ENCODE peak calls at places on chromosomes 4 and X, in six cellular contexts. I is GM12865, R is spleen, D is hepatocyte, U is pancreas, N is NB4. Z is an unnamed sample.

GRCh38 chr4:111454961-111455360 is 690.3 kb upstream of the FAM241A start:
- DNase-seq in R (no peak), I (no peak), D (peak; percentile 13), N (no peak), U (no peak), Z (no peak)

GRCh38 chrX:48835524-48836329 is at the start of gene PCSK1N:
- DNase-seq in N (no peak), R (no peak), D (peak; percentile 62), I (no peak), U (no peak), Z (peak; percentile 9)

GRCh38 chrX:11789809-11790208 is 31.8 kb downstream of the MSL3 start:
- DNase-seq in R (no peak), D (no peak), I (peak; percentile 70), U (no peak), N (no peak), Z (no peak)

GRCh38 chr4:113635739-113636437 is 125.7 kb downstream of the CAMK2D start:
- DNase-seq in I (peak; percentile 9), R (no peak), N (no peak), D (no peak), U (no peak), Z (no peak)

GRCh38 chr4:32022071-32022470 is 1301.9 kb downstream of the PCDH7 start:
- DNase-seq in U (no peak), N (no peak), D (no peak), R (no peak), I (no peak), Z (no peak)

GRCh38 chr4:8844976-8845690 is 26.5 kb downstream of the HMX1 start:
- DNase-seq in D (no peak), R (peak; percentile 64), U (no peak), N (no peak), I (no peak), Z (no peak)

GRCh38 chr4:15920723-15921591 is 17.6 kb downstream of the FGFBP1 start:
- DNase-seq in R (no peak), N (no peak), I (no peak), D (peak; percentile 54), U (peak; percentile 16), Z (no peak)

GRCh38 chrX:133402042-133402453 is 13.2 kb downstream of the GPC4 start:
- DNase-seq in D (no peak), R (no peak), N (no peak), U (no peak), I (no peak), Z (no peak)

GRCh38 chr4:76745264-76745663 is 152.7 kb downstream of the SOWAHB start:
- DNase-seq in U (no peak), I (no peak), R (no peak), N (no peak), D (no peak), Z (no peak)

GRCh38 chr4:2267320-2267811 is 5.5 kb upstream of the MXD4 start:
- DNase-seq in D (no peak), U (no peak), N (no peak), R (no peak), I (no peak), Z (no peak)

GRCh38 chr4:2793578-2793919 is 664 bp downstream of the SH3BP2 start:
- DNase-seq in U (peak; percentile 52), N (peak; percentile 62), I (peak; percentile 11), R (peak; percentile 90), D (peak; percentile 63), Z (no peak)

GRCh38 chr4:150242820-150243458 is 164.7 kb downstream of the DCLK2 start:
- DNase-seq in R (no peak), U (peak; percentile 41), I (peak; percentile 22), N (peak; percentile 25), D (peak; percentile 48), Z (peak; percentile 61)

GRCh38 chrX:915427-916234 is 285.0 kb downstream of the SHOX start:
- DNase-seq in U (no peak), R (peak; percentile 69), I (no peak), D (no peak), N (no peak), Z (no peak)

GRCh38 chr4:168386002-168386401 is 67.5 kb upstream of the DDX60 start:
- DNase-seq in U (no peak), D (no peak), I (no peak), N (no peak), R (peak; percentile 23), Z (no peak)

GRCh38 chr4:153530284-153530995 is 64.3 kb downstream of the TMEM131L start:
- DNase-seq in N (no peak), U (no peak), I (peak; percentile 36), R (no peak), D (no peak), Z (no peak)

GRCh38 chrX:13487731-13488505 is 81.5 kb upstream of the EGFL6 start:
- DNase-seq in D (peak; percentile 85), R (no peak), N (peak; percentile 78), U (peak; percentile 48), I (peak; percentile 79), Z (peak; percentile 32)

GRCh38 chrX:150897371-150898319 is 823 bp downstream of the CD99L2 start:
- DNase-seq in I (peak; percentile 56), R (peak; percentile 85), D (peak; percentile 58), N (peak; percentile 43), U (peak; percentile 15), Z (peak; percentile 9)

GRCh38 chrX:6446588-6446987 is 88.3 kb downstream of the VCX3A start:
- DNase-seq in I (no peak), U (no peak), R (no peak), N (no peak), D (no peak), Z (no peak)

GRCh38 chr4:181661090-181661489 is 582.1 kb upstream of the TENM3 start:
- DNase-seq in U (no peak), I (no peak), N (no peak), D (no peak), R (no peak), Z (no peak)

GRCh38 chr4:109134268-109134667 is 168.2 kb downstream of the COL25A1 start:
- DNase-seq in U (no peak), I (no peak), D (no peak), R (no peak), N (no peak), Z (no peak)

GRCh38 chr4:30720021-30720655 is at the start of gene PCDH7:
- DNase-seq in N (peak; percentile 41), U (no peak), R (no peak), D (peak; percentile 66), I (no peak), Z (peak; percentile 25)

GRCh38 chrX:35115205-35115604 is 172.6 kb downstream of the FAM47B start:
- DNase-seq in R (no peak), U (no peak), N (no peak), D (no peak), I (no peak), Z (no peak)

GRCh38 chr4:101647710-101648034 is 142.9 kb upstream of the BANK1 start:
- DNase-seq in I (no peak), R (no peak), N (no peak), U (no peak), D (no peak), Z (no peak)

GRCh38 chrX:25131055-25131454 is 115.3 kb upstream of the ARX start:
- DNase-seq in R (no peak), N (no peak), I (no peak), D (no peak), U (no peak), Z (no peak)

GRCh38 chr4:66590488-66591215 is 920.4 kb upstream of the EPHA5 start:
- DNase-seq in R (no peak), I (no peak), U (no peak), D (no peak), N (no peak), Z (no peak)

GRCh38 chrX:40434947-40435346 is 145.8 kb upstream of the ATP6AP2 start:
- DNase-seq in U (no peak), I (no peak), D (peak; percentile 66), N (peak; percentile 34), R (no peak), Z (no peak)

GRCh38 chrX:75301060-75301459 is 27.2 kb downstream of the UPRT start:
- DNase-seq in I (no peak), N (no peak), D (no peak), R (no peak), U (no peak), Z (no peak)

GRCh38 chr4:142202404-142203332 is 566.3 kb downstream of the IL15 start:
- DNase-seq in D (no peak), I (peak; percentile 52), N (no peak), R (no peak), U (no peak), Z (no peak)

GRCh38 chr4:79232555-79232954 is 93.3 kb downstream of the NAA11 start:
- DNase-seq in N (no peak), D (no peak), I (no peak), R (no peak), U (no peak), Z (no peak)

DNA sequence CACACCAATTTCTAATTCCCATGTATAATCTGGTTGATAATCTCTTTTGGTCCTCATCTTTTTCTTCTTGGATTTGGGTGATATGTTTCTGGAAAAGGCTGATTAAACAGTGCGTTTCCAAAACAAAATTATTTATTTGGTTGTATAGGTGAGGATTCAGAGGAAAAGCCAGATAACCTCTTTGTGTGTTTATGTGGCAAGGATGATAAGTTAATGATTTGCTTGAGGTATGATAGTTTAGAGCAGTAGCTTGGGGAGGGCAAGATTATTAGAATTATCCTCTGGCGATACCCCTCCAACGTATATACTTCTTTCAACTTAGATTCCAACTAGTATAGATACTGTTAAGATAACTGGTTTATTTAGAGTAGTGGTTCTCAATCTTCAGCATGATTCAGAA is 53.3 kb downstream of the SLC4A4 start:
- DNase-seq in D (no peak), U (no peak), N (no peak), I (no peak), R (no peak), Z (no peak)
- TF ChIP-seq CTCF in D (no peak), U (no peak), N (no peak), I (no peak), R (no peak), Z (no peak)

GRCh38 chrX:107677501-107677901 is 49.2 kb downstream of the PRPS1 start:
- DNase-seq in R (no peak), D (no peak), U (no peak), N (peak; percentile 51), I (no peak), Z (no peak)
- TF ChIP-seq CTCF in R (no peak), D (no peak), U (no peak), N (no peak), I (no peak), Z (no peak)

DNA sequence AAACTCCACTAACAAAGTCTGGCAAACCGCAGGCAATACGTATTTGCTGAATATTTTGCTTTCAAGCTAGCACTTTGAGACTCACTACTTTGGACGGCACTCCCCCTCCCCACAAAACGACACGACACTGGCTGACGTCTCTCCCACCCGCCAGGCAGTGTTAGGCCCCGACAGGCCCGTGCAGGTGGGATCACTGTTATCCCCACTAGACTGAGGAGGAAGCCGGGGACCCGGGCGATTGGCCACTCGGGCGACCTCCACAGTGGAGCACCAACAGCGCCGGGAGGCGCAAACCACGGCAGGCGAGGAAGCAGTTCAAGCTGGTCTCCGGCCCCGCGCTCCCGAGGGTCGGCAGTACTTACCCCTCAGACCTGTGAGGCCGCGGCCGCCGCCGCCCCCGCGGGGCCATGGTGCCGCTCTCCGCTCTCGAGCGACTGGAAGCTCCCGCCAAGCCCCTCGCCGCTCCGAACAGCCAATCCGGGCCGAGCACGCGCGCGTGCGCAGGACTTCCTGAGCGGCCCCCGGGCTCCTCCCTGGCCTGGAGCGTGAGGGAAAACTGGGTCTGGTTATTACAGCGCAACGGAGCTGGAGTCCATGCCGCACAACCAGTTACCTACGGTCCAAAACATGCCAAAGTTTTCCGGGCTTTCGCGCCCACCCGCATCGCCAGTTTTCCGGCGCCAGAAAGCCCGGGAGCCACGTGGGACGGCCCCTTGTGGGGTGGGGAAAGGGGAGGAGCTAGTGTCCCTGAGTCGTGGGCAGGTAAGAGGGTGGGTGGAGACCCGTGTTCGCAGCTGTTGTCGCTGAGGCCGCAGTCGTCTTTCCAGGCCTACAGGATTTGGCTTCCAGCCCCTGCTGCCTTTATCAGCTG is at the start of gene CENPU:
- DNase-seq in U (peak; percentile 98), D (peak; percentile 98), N (peak; percentile 99), R (peak; percentile 97), I (peak; percentile 99), Z (peak; percentile 98)
- TF ChIP-seq CTCF in U (no peak), D (no peak), N (no peak), R (no peak), I (no peak), Z (no peak)

GRCh38 chrX:140697618-140698017 is 11.9 kb upstream of the LINC00632 start:
- DNase-seq in I (no peak), D (no peak), R (no peak), U (no peak), N (peak; percentile 12), Z (no peak)
- TF ChIP-seq CTCF in I (no peak), D (peak; percentile 18), R (no peak), U (no peak), N (peak; percentile 36), Z (no peak)